ENCODE peak calls at places on chromosomes 5 and 9, in five cellular contexts. G, V, K, N and L are unnamed samples.

GRCh38 chr5:943874-944620 is 51.4 kb downstream of the TRIP13 start:
- DNase-seq in G (no peak), V (no peak), K (no peak), N (no peak), L (no peak)

GRCh38 chr5:72338810-72339209 is 18.6 kb downstream of the PTCD2 start:
- DNase-seq in G (no peak), V (no peak), K (no peak), N (no peak), L (no peak)

GRCh38 chr5:82404382-82404945 is 126.3 kb upstream of the RPS23 start:
- DNase-seq in G (peak), V (no peak), K (no peak), N (no peak), L (no peak)

GRCh38 chr5:139388198-139388821 is 1.4 kb downstream of the MZB1 start:
- DNase-seq in G (peak), V (no peak), K (peak), N (peak), L (no peak)

GRCh38 chr5:180084638-180085561 is 13.3 kb upstream of the RNF130 start:
- DNase-seq in G (peak), V (no peak), K (peak), N (peak), L (no peak)

GRCh38 chr5:93580387-93581100 is 475 bp downstream of the NR2F1-AS1 start:
- DNase-seq in G (peak), V (no peak), K (no peak), N (no peak), L (no peak)

GRCh38 chr5:135034186-135034962 is at the start of gene PITX1:
- DNase-seq in G (peak), V (no peak), K (peak), N (peak), L (peak)

GRCh38 chr5:68021958-68022357 is 193.6 kb upstream of the PIK3R1 start:
- DNase-seq in G (no peak), V (no peak), K (no peak), N (no peak), L (no peak)

GRCh38 chr9:113609562-113610318 is 146.2 kb downstream of the RGS3 start:
- DNase-seq in G (no peak), V (no peak), K (peak), N (peak), L (no peak)

GRCh38 chr9:114276908-114277821 is 45.7 kb upstream of the ORM1 start:
- DNase-seq in G (no peak), V (no peak), K (no peak), N (no peak), L (no peak)

GRCh38 chr5:177484902-177485549 is 11.6 kb upstream of the DBN1 start:
- DNase-seq in G (no peak), V (no peak), K (no peak), N (no peak), L (no peak)

GRCh38 chr5:178630475-178630930 is 3.7 kb upstream of the CLK4 start:
- DNase-seq in G (peak), V (no peak), K (peak), N (no peak), L (peak)

GRCh38 chr9:36461341-36461740 is 61.3 kb upstream of the RNF38 start:
- DNase-seq in G (no peak), V (no peak), K (no peak), N (no peak), L (no peak)

GRCh38 chr9:36457836-36458429 is 57.9 kb upstream of the RNF38 start:
- DNase-seq in G (no peak), V (no peak), K (peak), N (no peak), L (no peak)

GRCh38 chr9:36462245-36462644 is 62.2 kb upstream of the RNF38 start:
- DNase-seq in G (no peak), V (no peak), K (no peak), N (no peak), L (no peak)

GRCh38 chr9:36451949-36452348 is 51.9 kb upstream of the RNF38 start:
- DNase-seq in G (no peak), V (no peak), K (no peak), N (no peak), L (no peak)

GRCh38 chr9:36456480-36457115 is 56.5 kb upstream of the RNF38 start:
- DNase-seq in G (no peak), V (no peak), K (no peak), N (no peak), L (no peak)
- TF ChIP-seq REST in G (no peak), V (no peak), K (no peak), N (no peak), L (no peak)

GRCh38 chr5:115594343-115595047 is 7.8 kb downstream of the TICAM2 start:
- DNase-seq in G (no peak), V (no peak), K (no peak), N (no peak), L (no peak)
- TF ChIP-seq REST in G (no peak), V (no peak), K (no peak), N (no peak), L (no peak)

DNA sequence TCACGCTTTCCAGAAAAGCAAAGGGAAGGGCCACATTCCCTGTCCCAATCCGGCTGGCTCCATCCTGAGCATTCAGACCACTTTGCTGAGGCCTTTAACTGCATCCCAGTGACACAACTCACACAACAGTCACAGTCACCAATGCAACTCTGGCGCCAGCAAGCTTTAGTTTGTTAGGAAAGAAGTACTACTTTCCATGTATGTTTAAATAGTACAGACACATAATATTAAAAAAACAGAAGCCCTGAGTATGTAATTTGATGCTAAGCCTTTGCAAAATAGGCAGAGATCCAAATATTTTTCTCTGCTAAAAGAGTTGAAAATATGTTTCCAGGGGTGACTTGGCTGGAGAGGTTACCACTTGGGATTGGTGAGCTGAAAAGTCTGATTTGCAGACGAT is 31.7 kb upstream of the GAS1 start:
- DNase-seq in G (no peak), V (no peak), K (no peak), N (no peak), L (no peak)
- TF ChIP-seq REST in G (no peak), V (no peak), K (no peak), N (no peak), L (no peak)

GRCh38 chr5:29263836-29264235 is 1929.7 kb upstream of the CDH6 start:
- DNase-seq in G (peak), V (no peak), K (no peak), N (no peak), L (no peak)

GRCh38 chr5:29262683-29263082 is 1930.8 kb upstream of the CDH6 start:
- DNase-seq in G (peak), V (no peak), K (no peak), N (no peak), L (no peak)
- TF ChIP-seq REST in G (no peak), V (no peak), K (no peak), N (no peak), L (no peak)

GRCh38 chr5:169581580-169582227 is 1.9 kb upstream of the SPDL1 start:
- DNase-seq in G (peak), V (peak), K (peak), N (peak), L (peak)
- TF ChIP-seq REST in G (no peak), V (no peak), K (no peak), N (no peak), L (no peak)

GRCh38 chr5:169142264-169142970 is 158.5 kb downstream of the SLIT3 start:
- DNase-seq in G (no peak), V (no peak), K (no peak), N (no peak), L (no peak)
- TF ChIP-seq REST in G (no peak), V (no peak), K (no peak), N (no peak), L (no peak)

DNA sequence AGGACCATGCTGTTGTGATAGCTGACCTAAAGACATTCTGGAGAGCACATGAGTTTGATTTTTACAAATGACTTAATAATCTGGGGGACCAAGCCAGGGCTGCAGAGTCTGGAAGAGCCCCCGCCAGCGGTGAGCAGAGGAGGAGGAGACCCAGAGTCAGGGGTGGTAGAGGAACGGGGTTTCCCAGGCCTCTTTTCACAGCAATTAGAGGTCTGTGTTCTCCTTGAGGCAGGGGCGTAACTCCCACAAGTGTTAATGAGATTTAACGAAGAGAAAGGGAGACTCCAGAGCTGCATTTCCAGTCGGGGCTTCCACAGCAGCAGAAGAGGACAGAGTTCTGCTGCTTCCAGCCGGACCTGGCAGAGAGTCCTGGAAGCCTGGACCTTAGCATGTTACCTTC is 137.9 kb upstream of the SLC24A2 start:
- DNase-seq in G (no peak), V (no peak), K (no peak), N (no peak), L (no peak)
- TF ChIP-seq REST in G (no peak), V (no peak), K (no peak), N (no peak), L (no peak)

DNA sequence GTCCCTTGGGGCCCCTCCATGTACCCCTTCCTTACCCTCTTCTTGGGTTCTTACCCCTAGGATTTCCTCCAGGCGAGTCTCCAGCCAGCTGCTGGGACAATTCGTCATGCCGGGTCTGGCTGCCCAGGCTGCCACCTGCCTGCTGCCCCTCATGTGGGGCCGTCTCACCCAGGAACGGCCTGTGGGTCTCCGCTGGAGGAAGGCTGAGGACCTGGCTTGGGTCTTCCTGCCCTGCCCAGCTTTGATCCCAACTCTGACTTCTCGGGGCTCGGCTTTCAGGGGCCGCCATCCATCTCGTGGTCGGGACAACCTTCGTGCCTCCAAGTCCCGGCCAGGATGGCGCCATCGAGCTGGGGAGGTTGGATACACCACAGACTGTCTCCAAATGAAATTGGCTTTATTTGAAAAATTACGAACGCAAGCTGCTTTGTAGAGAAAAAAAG is 38.1 kb downstream of the HMCN2 start:
- DNase-seq in G (no peak), V (no peak), K (no peak), N (no peak), L (no peak)
- TF ChIP-seq REST in G (no peak), V (no peak), K (no peak), N (no peak), L (no peak)